ENCODE peak calls at places on chromosomes 12 and 14, in eight cellular contexts. X, T, Y, O, W, S, G and R are unnamed samples. For H3K9me3, the result is how much of the 10 kb centered on the place peaks cover.

GRCh38 chr12:6957741-6958608 is 6.8 kb downstream of the PTPN6 start:
- DNase-seq in X (no peak), T (peak), Y (no peak), O (no peak), W (no peak), S (peak), G (no peak), R (no peak)

GRCh38 chr14:94480809-94481208 is 4.8 kb upstream of the SERPINA9 start:
- DNase-seq in X (no peak), T (no peak), Y (no peak), O (no peak), W (no peak), S (no peak), G (no peak), R (no peak)

GRCh38 chr12:14928946-14929345 is 9.4 kb downstream of the ERP27 start:
- DNase-seq in X (no peak), T (no peak), Y (no peak), O (no peak), W (peak), S (no peak), G (peak), R (peak)

GRCh38 chr12:112555621-112556233 is 137.0 kb downstream of the PTPN11 start:
- DNase-seq in X (no peak), T (no peak), Y (no peak), O (no peak), W (no peak), S (no peak), G (no peak), R (no peak)

GRCh38 chr12:25629341-25629740 is 76.3 kb upstream of the LMNTD1 start:
- DNase-seq in X (no peak), T (no peak), Y (no peak), O (no peak), W (no peak), S (no peak), G (no peak), R (no peak)

GRCh38 chr12:65170245-65170881 is 980 bp downstream of the LEMD3 start:
- DNase-seq in X (peak), T (peak), Y (peak), O (peak), W (peak), S (peak), G (peak), R (peak)

GRCh38 chr14:74474376-74474775 is 18.7 kb downstream of the NPC2 start:
- DNase-seq in X (no peak), T (peak), Y (no peak), O (no peak), W (no peak), S (peak), G (no peak), R (no peak)

GRCh38 chr14:64701660-64702059 is 2.6 kb upstream of the PLEKHG3 start:
- DNase-seq in X (no peak), T (no peak), Y (peak), O (no peak), W (no peak), S (peak), G (no peak), R (no peak)

GRCh38 chr14:65774041-65774440 is 361.5 kb downstream of the FUT8 start:
- DNase-seq in X (no peak), T (no peak), Y (no peak), O (no peak), W (no peak), S (no peak), G (no peak), R (no peak)

GRCh38 chr14:60245316-60246177 is 3.5 kb upstream of the PPM1A start:
- DNase-seq in X (no peak), T (no peak), Y (no peak), O (no peak), W (no peak), S (no peak), G (no peak), R (no peak)

GRCh38 chr12:122834229-122834920 is 882 bp upstream of the HIP1R start:
- DNase-seq in X (no peak), T (no peak), Y (no peak), O (peak), W (peak), S (peak), G (peak), R (peak)

GRCh38 chr12:209851-210250 is 4.1 kb downstream of the SLC6A12 start:
- DNase-seq in X (no peak), T (no peak), Y (no peak), O (no peak), W (no peak), S (no peak), G (no peak), R (no peak)

GRCh38 chr12:57726884-57727757 is 11.4 kb downstream of the AGAP2 start:
- DNase-seq in X (peak), T (peak), Y (peak), O (no peak), W (peak), S (no peak), G (no peak), R (peak)

GRCh38 chr12:7995266-7995963 is 37.1 kb upstream of the FOXJ2 start:
- DNase-seq in X (peak), T (peak), Y (peak), O (peak), W (peak), S (peak), G (peak), R (peak)

GRCh38 chr14:72682188-72682587 is 211.7 kb downstream of the DPF3 start:
- DNase-seq in X (no peak), T (no peak), Y (no peak), O (no peak), W (no peak), S (no peak), G (no peak), R (no peak)

GRCh38 chr14:68790656-68791077 is 2.2 kb downstream of the ZFP36L1 start:
- DNase-seq in X (no peak), T (no peak), Y (peak), O (peak), W (no peak), S (peak), G (peak), R (peak)

GRCh38 chr12:109651596-109651995 is 62.0 kb upstream of the FAM222A start:
- DNase-seq in X (no peak), T (no peak), Y (no peak), O (no peak), W (no peak), S (no peak), G (no peak), R (no peak)

GRCh38 chr12:45637706-45638105 is 91.8 kb upstream of the ARID2 start:
- DNase-seq in X (no peak), T (no peak), Y (no peak), O (no peak), W (no peak), S (no peak), G (peak), R (peak)

GRCh38 chr12:2306012-2306411 is 253.2 kb downstream of the CACNA1C start:
- DNase-seq in X (no peak), T (no peak), Y (no peak), O (no peak), W (no peak), S (no peak), G (no peak), R (no peak)

GRCh38 chr12:114411081-114411836 is 5.3 kb upstream of the TBX5 start:
- DNase-seq in X (no peak), T (no peak), Y (no peak), O (no peak), W (no peak), S (no peak), G (no peak), R (no peak)

GRCh38 chr12:123465084-123465483 is 7.1 kb downstream of the SNRNP35 start:
- DNase-seq in X (no peak), T (no peak), Y (no peak), O (no peak), W (no peak), S (no peak), G (no peak), R (peak)

DNA sequence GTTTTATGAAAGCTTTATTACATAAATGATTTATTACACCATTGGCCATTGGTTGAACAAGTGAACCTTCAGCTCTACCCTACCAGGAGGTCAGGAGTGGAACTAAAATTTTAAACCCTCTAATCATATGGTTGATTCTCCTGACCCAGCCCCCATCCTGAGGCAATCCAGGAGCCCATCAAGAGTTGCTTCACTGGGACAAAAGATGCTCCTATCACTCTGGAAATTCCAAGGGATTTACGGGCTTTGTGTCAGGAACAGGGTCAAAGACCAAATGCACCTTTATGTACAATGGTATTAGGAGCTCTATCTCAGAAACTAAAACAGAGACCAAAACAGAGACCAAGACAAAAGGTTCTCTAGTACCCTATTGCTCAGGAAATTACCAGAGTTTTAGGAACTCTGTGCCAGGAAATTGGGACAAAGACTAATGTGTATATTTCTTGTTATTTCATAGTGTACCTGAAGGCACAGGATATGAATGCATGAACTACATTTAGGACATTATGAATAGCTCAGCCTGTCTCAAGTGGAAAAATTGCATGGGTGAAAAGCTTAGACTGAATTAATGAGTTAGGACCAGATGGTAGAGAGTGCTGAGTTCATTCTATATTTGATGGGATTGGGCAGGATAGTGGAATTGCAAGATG is 171.7 kb upstream of the FLRT2 start:
- DNase-seq in X (no peak), T (no peak), Y (no peak), O (no peak), W (no peak), S (no peak), G (no peak), R (no peak)
- H3K9me3 ChIP-seq in X (under half), T (under half), Y (under half), O (under half), W (under half), S (under half), G (under half), R (under half)

DNA sequence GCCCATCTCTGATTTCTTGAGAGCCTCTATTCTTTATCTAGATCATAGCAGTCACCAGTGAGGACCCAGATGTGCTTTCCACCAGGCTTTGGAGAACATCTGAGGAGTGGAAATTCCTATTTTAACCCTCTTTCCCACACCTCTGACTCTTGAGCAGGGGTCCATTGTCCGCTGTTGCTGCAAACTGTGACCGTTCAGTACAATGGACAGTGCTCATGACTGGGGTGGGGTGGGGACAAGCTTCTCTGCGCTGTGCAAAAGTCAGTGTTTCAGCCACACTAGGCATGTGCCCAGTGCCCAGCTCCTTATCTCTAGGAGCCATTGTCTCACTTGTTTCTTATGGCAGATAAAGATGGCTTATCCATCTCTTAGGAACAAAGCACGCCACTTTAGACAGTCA is 16.9 kb upstream of the KRT7 start:
- DNase-seq in X (no peak), T (no peak), Y (no peak), O (no peak), W (peak), S (no peak), G (no peak), R (peak)
- H3K27ac ChIP-seq in X (no peak), T (no peak), Y (no peak), O (no peak), W (peak), S (no peak), G (peak), R (no peak)

DNA sequence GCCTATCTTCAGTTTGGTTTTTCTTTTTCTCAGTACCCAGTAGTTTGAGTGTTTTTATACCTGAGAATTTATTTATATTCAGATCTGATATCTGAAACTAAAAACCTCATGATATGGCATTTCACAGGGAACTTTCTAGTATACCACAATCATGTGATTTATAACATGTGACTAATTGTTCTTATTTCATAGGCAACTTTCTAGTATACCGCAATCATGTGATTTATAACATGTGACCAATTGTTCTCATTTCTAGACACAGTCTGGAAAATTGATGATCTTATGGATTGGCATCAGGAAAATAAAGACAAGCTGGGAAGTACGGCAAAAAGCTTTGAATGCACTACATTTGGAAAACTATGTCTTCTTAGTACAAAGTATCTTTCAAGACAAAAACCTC is 20.6 kb downstream of the ZNF268 start:
- DNase-seq in X (no peak), T (no peak), Y (no peak), O (no peak), W (no peak), S (no peak), G (no peak), R (no peak)
- H3K9me3 ChIP-seq in X (half or more), T (half or more), Y (under half), O (half or more), W (half or more), S (half or more), G (half or more), R (under half)

GRCh38 chr14:31418440-31418839 is 1.9 kb downstream of the HEATR5A start:
- DNase-seq in X (no peak), T (no peak), Y (no peak), O (no peak), W (no peak), S (no peak), G (no peak), R (no peak)

GRCh38 chr14:31419179-31420012 is 954 bp downstream of the HEATR5A start:
- DNase-seq in X (no peak), T (no peak), Y (no peak), O (peak), W (no peak), S (no peak), G (no peak), R (peak)

GRCh38 chr14:31420013-31420318 is 384 bp downstream of the HEATR5A start:
- DNase-seq in X (peak), T (peak), Y (peak), O (no peak), W (peak), S (peak), G (peak), R (no peak)

GRCh38 chr14:31420319-31421081 is at the start of gene HEATR5A:
- DNase-seq in X (peak), T (peak), Y (peak), O (peak), W (peak), S (peak), G (peak), R (peak)

DNA sequence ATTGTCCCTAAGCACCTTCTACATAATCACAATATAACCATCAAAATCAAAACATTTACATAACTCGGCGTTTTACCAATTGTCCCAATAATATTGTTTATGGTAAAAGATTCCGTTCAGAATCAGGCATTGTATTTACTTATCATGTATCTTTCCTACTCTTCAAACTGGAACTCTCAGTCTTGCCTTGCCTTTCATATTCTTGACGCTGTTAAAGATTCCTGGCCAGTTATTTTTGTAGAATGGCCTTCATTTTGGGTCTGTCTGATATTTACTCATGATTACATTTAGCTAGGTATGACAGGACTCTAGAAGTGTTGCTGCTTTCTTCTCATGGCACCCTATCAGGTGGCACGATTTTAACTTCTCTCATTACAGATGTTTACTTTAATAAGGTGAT is 850 bp upstream of the HEATR5A start:
- DNase-seq in X (no peak), T (no peak), Y (no peak), O (no peak), W (no peak), S (no peak), G (no peak), R (no peak)
- H3K27ac ChIP-seq in X (peak), T (peak), Y (peak), O (no peak), W (peak), S (peak), G (no peak), R (no peak)